ENCODE peak calls at places on chromosomes 2 and 18, in four cellular contexts. H is HepG2, I is K562, T is HCT116. N is an unnamed sample.
A peak's percentile ranks its signal among the peaks of the same experiment; 100 is the strongest.

GRCh38 chr2:237870754-237871651 is 11.6 kb downstream of the RAMP1 start:
- DNase-seq in H (no peak), I (no peak), T (no peak), N (no peak)

GRCh38 chr18:58255701-58256311 is 211.8 kb downstream of the NEDD4L start:
- DNase-seq in H (no peak), I (no peak), T (no peak), N (no peak)

GRCh38 chr2:231387904-231388724 is 7.4 kb upstream of the B3GNT7 start:
- DNase-seq in H (peak; percentile 73), I (no peak), T (no peak), N (no peak)

GRCh38 chr2:105760191-105760590 is 15.5 kb downstream of the NCK2 start:
- DNase-seq in H (no peak), I (no peak), T (no peak), N (no peak)

GRCh38 chr2:72548081-72548764 is 277.6 kb downstream of the EXOC6B start:
- DNase-seq in H (peak; percentile 93), I (peak; percentile 7), T (no peak), N (no peak)

GRCh38 chr2:76984359-76984758 is 537.8 kb downstream of the LRRTM4 start:
- DNase-seq in H (no peak), I (no peak), T (no peak), N (no peak)

GRCh38 chr2:120501591-120501990 is 155.7 kb downstream of the INHBB start:
- DNase-seq in H (no peak), I (no peak), T (no peak), N (no peak)

GRCh38 chr2:65366595-65367125 is 65.7 kb downstream of the SPRED2 start:
- DNase-seq in H (peak; percentile 77), I (peak; percentile 63), T (peak; percentile 93), N (peak; percentile 97)

GRCh38 chr2:14826518-14826917 is 194.0 kb downstream of the LRATD1 start:
- DNase-seq in H (no peak), I (no peak), T (no peak), N (no peak)

GRCh38 chr2:160735696-160736095 is 242.1 kb upstream of the RBMS1 start:
- DNase-seq in H (no peak), I (no peak), T (no peak), N (no peak)

GRCh38 chr2:208980321-208980720 is 443.5 kb upstream of the MAP2 start:
- DNase-seq in H (no peak), I (no peak), T (no peak), N (no peak)

GRCh38 chr2:41917587-41917986 is 130.2 kb upstream of the PKDCC start:
- DNase-seq in H (no peak), I (no peak), T (no peak), N (no peak)

GRCh38 chr18:45503988-45504387 is 111.3 kb upstream of the SLC14A2 start:
- DNase-seq in H (no peak), I (no peak), T (no peak), N (no peak)

GRCh38 chr2:219497495-219498279 is 1.0 kb upstream of the GMPPA start:
- DNase-seq in H (peak; percentile 38), I (peak; percentile 88), T (peak; percentile 56), N (no peak)

GRCh38 chr2:144015036-144015435 is 504.9 kb downstream of the ZEB2 start:
- DNase-seq in H (no peak), I (no peak), T (no peak), N (no peak)

GRCh38 chr2:68716948-68717661 is 17.5 kb upstream of the ARHGAP25 start:
- DNase-seq in H (no peak), I (no peak), T (no peak), N (no peak)

GRCh38 chr2:241811952-241812729 is 3.1 kb downstream of the NEU4 start:
- DNase-seq in H (no peak), I (no peak), T (no peak), N (no peak)

GRCh38 chr2:205366336-205367060 is 315.8 kb upstream of the NRP2 start:
- DNase-seq in H (no peak), I (no peak), T (no peak), N (no peak)

GRCh38 chr2:219569041-219569440 is 2.3 kb downstream of the OBSL1 start:
- DNase-seq in H (no peak), I (no peak), T (no peak), N (no peak)

GRCh38 chr2:163044116-163044515 is 205.5 kb upstream of the KCNH7 start:
- DNase-seq in H (no peak), I (no peak), T (no peak), N (no peak)

GRCh38 chr2:38190542-38191218 is 114.7 kb upstream of the CYP1B1 start:
- DNase-seq in H (no peak), I (no peak), T (no peak), N (no peak)

GRCh38 chr2:239820836-239821693 is 204.1 kb downstream of the NDUFA10 start:
- DNase-seq in H (no peak), I (no peak), T (no peak), N (no peak)

GRCh38 chr2:97995026-97995733 is 568 bp downstream of the TMEM131 start:
- DNase-seq in H (peak; percentile 30), I (peak; percentile 75), T (no peak), N (no peak)

GRCh38 chr2:168907940-168908662 is 7.0 kb downstream of the G6PC2 start:
- DNase-seq in H (no peak), I (no peak), T (no peak), N (no peak)

GRCh38 chr2:199092419-199092818 is 365.3 kb downstream of the SATB2 start:
- DNase-seq in H (no peak), I (no peak), T (no peak), N (no peak)

GRCh38 chr18:1104265-1104792 is 199.7 kb downstream of the ADCYAP1 start:
- DNase-seq in H (no peak), I (no peak), T (no peak), N (no peak)

GRCh38 chr2:52335727-52336126 is 1303.8 kb upstream of the NRXN1 start:
- DNase-seq in H (no peak), I (no peak), T (no peak), N (no peak)

GRCh38 chr2:165847001-165847400 is 53.0 kb upstream of the GALNT3 start:
- DNase-seq in H (no peak), I (no peak), T (no peak), N (no peak)

GRCh38 chr18:77676901-77677300 is 427.3 kb downstream of the GALR1 start:
- DNase-seq in H (no peak), I (no peak), T (no peak), N (no peak)

GRCh38 chr2:116819355-116819754 is 995.1 kb upstream of the DDX18 start:
- DNase-seq in H (no peak), I (peak; percentile 5), T (no peak), N (no peak)

DNA sequence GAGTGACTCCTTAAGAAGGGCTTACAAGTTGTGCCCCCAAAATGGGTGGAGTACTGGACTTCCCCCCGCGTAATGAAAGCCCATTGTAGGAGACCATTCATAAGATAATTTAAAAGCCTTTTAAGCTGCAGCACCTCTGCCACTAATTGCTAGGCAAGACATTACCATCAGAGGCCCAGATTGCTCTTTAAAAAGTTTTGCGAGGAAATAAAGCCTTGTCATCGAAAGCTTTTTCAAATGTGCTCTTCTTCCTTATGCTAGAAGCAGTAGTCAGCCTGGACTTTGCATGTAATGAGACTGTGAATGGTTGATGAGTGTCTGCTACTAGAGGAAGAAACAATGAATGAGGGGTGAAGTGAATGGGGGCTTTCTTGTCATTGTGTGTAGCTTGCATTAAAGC is 345.3 kb upstream of the CDH2 start:
- DNase-seq in H (no peak), I (no peak), T (no peak), N (no peak)
- TF ChIP-seq TCF7L2 in H (no peak), I (no peak), T (no peak), N (no peak)

GRCh38 chr2:7730990-7731389 is 813.8 kb downstream of the RNF144A start:
- DNase-seq in H (no peak), I (no peak), T (no peak), N (no peak)
- TF ChIP-seq POLR2AphosphoS5 in H (no peak), I (no peak), T (no peak), N (no peak)

DNA sequence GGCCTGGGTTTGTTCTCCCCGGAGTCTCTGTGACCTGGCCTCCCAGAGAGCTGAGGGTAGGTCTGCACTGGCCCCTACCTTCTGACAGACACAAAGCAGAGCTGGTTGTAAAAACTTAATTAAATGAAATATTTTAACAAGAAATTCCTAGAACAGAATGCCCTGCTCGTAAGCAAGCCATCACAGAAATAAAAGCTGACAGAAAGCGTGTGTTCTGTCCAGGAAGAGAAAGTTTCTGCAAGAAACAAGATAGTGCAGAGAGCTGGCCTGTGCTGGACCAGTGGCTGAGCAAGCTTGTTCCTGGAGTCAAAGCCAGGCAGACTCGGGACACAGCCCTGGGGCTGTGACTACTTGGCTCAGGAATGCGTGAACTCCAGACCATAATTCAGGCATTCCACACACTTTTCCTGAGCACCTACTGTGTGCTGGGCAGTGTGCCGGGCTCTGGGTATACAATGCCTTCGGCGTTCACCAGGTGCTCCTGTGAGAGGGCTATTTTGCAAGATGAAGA is 51.6 kb downstream of the APOB start:
- DNase-seq in H (no peak), I (no peak), T (no peak), N (no peak)
- TF ChIP-seq TCF7L2 in H (no peak), I (no peak), T (no peak), N (no peak)

GRCh38 chr2:134134827-134135226 is 119.0 kb upstream of the MGAT5 start:
- DNase-seq in H (no peak), I (no peak), T (no peak), N (no peak)

GRCh38 chr2:134131681-134132486 is 122.0 kb upstream of the MGAT5 start:
- DNase-seq in H (no peak), I (no peak), T (no peak), N (no peak)

GRCh38 chr2:134132487-134132857 is 121.4 kb upstream of the MGAT5 start:
- DNase-seq in H (peak; percentile 80), I (no peak), T (no peak), N (no peak)

GRCh38 chr2:134134313-134134706 is 119.6 kb upstream of the MGAT5 start:
- DNase-seq in H (no peak), I (no peak), T (no peak), N (no peak)

GRCh38 chr2:134133622-134134312 is 120.1 kb upstream of the MGAT5 start:
- DNase-seq in H (no peak), I (no peak), T (no peak), N (no peak)
- TF ChIP-seq POLR2AphosphoS5 in H (no peak), I (no peak), T (no peak), N (no peak)

N was measured in Panc1.